ENCODE peak calls at places on chromosomes 13 and 19, in eight cellular contexts. X is glutamatergic neuron, T is GM20000, M is BE2C, U is choroid plexus epithelial cell, L is cardiac muscle cell, Z is fibroblast of pulmonary artery, B is cardiac fibroblast. O is an unnamed sample.

GRCh38 chr19:17341386-17341785 is 4.0 kb downstream of the GTPBP3 start:
- DNase-seq in X (no peak), T (no peak), M (no peak), U (no peak), L (no peak), Z (no peak), B (no peak), O (no peak)

GRCh38 chr13:89380101-89380500 is 1708.9 kb downstream of the SLITRK5 start:
- DNase-seq in X (no peak), T (no peak), M (no peak), U (peak), L (no peak), Z (no peak), B (no peak), O (no peak)

GRCh38 chr13:102316732-102317131 is 85.1 kb downstream of the FGF14 start:
- DNase-seq in X (no peak), T (no peak), M (no peak), U (no peak), L (no peak), Z (no peak), B (no peak), O (no peak)

GRCh38 chr19:34131100-34131499 is 41.2 kb upstream of the LSM14A start:
- DNase-seq in X (no peak), T (no peak), M (no peak), U (no peak), L (no peak), Z (no peak), B (no peak), O (no peak)

GRCh38 chr13:21338156-21338555 is 120.9 kb downstream of the ZDHHC20 start:
- DNase-seq in X (no peak), T (no peak), M (no peak), U (no peak), L (no peak), Z (no peak), B (no peak), O (no peak)

GRCh38 chr19:50570997-50571396 is 2.8 kb upstream of the LRRC4B start:
- DNase-seq in X (no peak), T (no peak), M (no peak), U (no peak), L (no peak), Z (no peak), B (no peak), O (no peak)

GRCh38 chr19:33411621-33412180 is 38.2 kb downstream of the CEBPG start:
- DNase-seq in X (no peak), T (no peak), M (no peak), U (no peak), L (no peak), Z (no peak), B (no peak), O (no peak)

GRCh38 chr13:24341439-24341838 is 32.1 kb downstream of the C1QTNF9 start:
- DNase-seq in X (no peak), T (no peak), M (no peak), U (no peak), L (no peak), Z (no peak), B (peak), O (no peak)

GRCh38 chr13:103250071-103250470 is 183.9 kb upstream of the SLC10A2 start:
- DNase-seq in X (no peak), T (no peak), M (no peak), U (no peak), L (no peak), Z (no peak), B (no peak), O (no peak)

GRCh38 chr13:23618341-23618740 is 48.1 kb downstream of the TNFRSF19 start:
- DNase-seq in X (no peak), T (no peak), M (no peak), U (peak), L (no peak), Z (peak), B (peak), O (no peak)

GRCh38 chr19:4571305-4571917 is 11.9 kb upstream of the SEMA6B start:
- DNase-seq in X (peak), T (no peak), M (peak), U (no peak), L (no peak), Z (no peak), B (peak), O (no peak)

GRCh38 chr19:11164879-11165406 is 9.4 kb upstream of the SPC24 start:
- DNase-seq in X (no peak), T (no peak), M (no peak), U (peak), L (no peak), Z (peak), B (peak), O (no peak)

GRCh38 chr13:42969558-42970172 is 22.4 kb downstream of the EPSTI1 start:
- DNase-seq in X (peak), T (peak), M (peak), U (peak), L (peak), Z (peak), B (peak), O (no peak)

GRCh38 chr19:29410974-29411615 is 114.7 kb upstream of the VSTM2B start:
- DNase-seq in X (no peak), T (no peak), M (no peak), U (no peak), L (no peak), Z (no peak), B (no peak), O (no peak)

GRCh38 chr13:19860884-19861655 is 2.4 kb downstream of the ZMYM5 start:
- DNase-seq in X (no peak), T (no peak), M (no peak), U (peak), L (no peak), Z (peak), B (peak), O (no peak)

GRCh38 chr19:8515317-8515716 is 1.4 kb upstream of the ZNF414 start:
- DNase-seq in X (no peak), T (no peak), M (no peak), U (peak), L (no peak), Z (no peak), B (no peak), O (no peak)

GRCh38 chr13:37617162-37617561 is 18.6 kb upstream of the POSTN start:
- DNase-seq in X (no peak), T (no peak), M (no peak), U (peak), L (peak), Z (peak), B (peak), O (no peak)

GRCh38 chr19:58022283-58022660 is 11.6 kb upstream of the ZSCAN1 start:
- DNase-seq in X (no peak), T (no peak), M (no peak), U (no peak), L (no peak), Z (no peak), B (no peak), O (no peak)

GRCh38 chr19:18284710-18285430 is 3.4 kb upstream of the JUND start:
- DNase-seq in X (no peak), T (peak), M (no peak), U (no peak), L (no peak), Z (no peak), B (no peak), O (no peak)

GRCh38 chr13:101325423-101325822 is 90.9 kb downstream of the NALCN start:
- DNase-seq in X (no peak), T (no peak), M (no peak), U (no peak), L (no peak), Z (no peak), B (no peak), O (no peak)

GRCh38 chr19:41000310-41000737 is 9.2 kb downstream of the CYP2B6 start:
- DNase-seq in X (no peak), T (no peak), M (no peak), U (peak), L (no peak), Z (peak), B (no peak), O (no peak)

GRCh38 chr13:35953537-35954206 is 177.5 kb downstream of the DCLK1 start:
- DNase-seq in X (peak), T (no peak), M (peak), U (peak), L (peak), Z (peak), B (peak), O (no peak)

GRCh38 chr19:51143486-51143885 is 1.4 kb downstream of the SIGLEC7 start:
- DNase-seq in X (no peak), T (no peak), M (no peak), U (no peak), L (no peak), Z (no peak), B (no peak), O (no peak)

GRCh38 chr13:31756346-31756745 is 17.0 kb downstream of the RXFP2 start:
- DNase-seq in X (no peak), T (no peak), M (no peak), U (peak), L (no peak), Z (peak), B (peak), O (no peak)

GRCh38 chr13:49436890-49437289 is 7.0 kb downstream of the CAB39L start:
- DNase-seq in X (no peak), T (no peak), M (peak), U (peak), L (peak), Z (peak), B (peak), O (no peak)
- TF ChIP-seq CTCF in X (no peak), T (no peak), M (peak), U (peak), L (no peak), Z (no peak), B (no peak), O (no peak)

DNA sequence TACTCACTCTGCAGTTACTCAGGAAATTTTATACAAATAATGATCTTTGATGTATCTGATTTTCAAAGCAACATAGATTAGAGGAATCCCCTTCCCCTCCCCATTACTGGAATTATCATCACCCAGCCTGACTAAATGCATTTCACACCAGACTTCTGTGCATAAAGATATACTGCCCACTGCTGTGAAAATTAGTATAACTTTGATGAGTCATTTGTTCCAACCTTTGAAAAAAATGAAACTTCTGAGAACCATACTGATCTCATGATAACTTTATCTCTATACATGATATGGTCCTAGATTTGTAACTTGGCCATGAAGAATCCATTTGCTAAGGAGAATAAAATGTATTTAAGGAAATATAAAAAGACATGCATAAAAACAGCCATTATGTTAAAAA is 63.9 kb downstream of the GPC6 start:
- DNase-seq in X (no peak), T (no peak), M (no peak), U (peak), L (no peak), Z (peak), B (peak), O (no peak)
- TF ChIP-seq CTCF in X (no peak), T (no peak), M (no peak), U (peak), L (no peak), Z (no peak), B (no peak), O (no peak)

DNA sequence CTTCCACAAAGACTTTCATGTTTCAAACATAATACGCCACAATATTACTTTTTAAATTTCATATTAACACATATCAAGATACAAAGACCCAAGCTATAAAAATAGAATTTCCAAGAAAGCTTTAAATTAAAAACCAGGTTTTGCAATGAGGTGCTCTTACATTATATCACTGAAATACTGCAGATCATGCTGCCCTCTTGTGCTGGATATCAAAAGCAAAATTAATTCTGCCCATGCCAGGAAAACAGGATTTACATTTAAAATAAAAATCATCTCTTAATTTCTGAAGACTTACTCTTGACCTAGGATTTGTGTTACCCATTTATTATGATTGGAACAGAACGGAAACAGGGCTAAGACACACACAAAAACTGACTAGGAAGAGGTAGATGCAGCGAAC is 145.0 kb downstream of the ABCC4 start:
- DNase-seq in X (no peak), T (no peak), M (no peak), U (peak), L (no peak), Z (peak), B (peak), O (no peak)
- TF ChIP-seq CTCF in X (no peak), T (no peak), M (peak), U (peak), L (peak), Z (peak), B (peak), O (peak)

GRCh38 chr19:2266183-2266993 is 10.2 kb upstream of the JSRP1 start:
- DNase-seq in X (no peak), T (peak), M (peak), U (peak), L (no peak), Z (peak), B (peak), O (no peak)

GRCh38 chr19:2255982-2256685 is at the start of gene JSRP1:
- DNase-seq in X (peak), T (peak), M (peak), U (no peak), L (no peak), Z (no peak), B (no peak), O (no peak)

GRCh38 chr19:2260341-2260751 is 4.1 kb upstream of the JSRP1 start:
- DNase-seq in X (no peak), T (no peak), M (no peak), U (no peak), L (no peak), Z (no peak), B (no peak), O (no peak)

GRCh38 chr19:2259331-2259730 is 3.1 kb upstream of the JSRP1 start:
- DNase-seq in X (no peak), T (no peak), M (no peak), U (no peak), L (no peak), Z (no peak), B (no peak), O (no peak)

DNA sequence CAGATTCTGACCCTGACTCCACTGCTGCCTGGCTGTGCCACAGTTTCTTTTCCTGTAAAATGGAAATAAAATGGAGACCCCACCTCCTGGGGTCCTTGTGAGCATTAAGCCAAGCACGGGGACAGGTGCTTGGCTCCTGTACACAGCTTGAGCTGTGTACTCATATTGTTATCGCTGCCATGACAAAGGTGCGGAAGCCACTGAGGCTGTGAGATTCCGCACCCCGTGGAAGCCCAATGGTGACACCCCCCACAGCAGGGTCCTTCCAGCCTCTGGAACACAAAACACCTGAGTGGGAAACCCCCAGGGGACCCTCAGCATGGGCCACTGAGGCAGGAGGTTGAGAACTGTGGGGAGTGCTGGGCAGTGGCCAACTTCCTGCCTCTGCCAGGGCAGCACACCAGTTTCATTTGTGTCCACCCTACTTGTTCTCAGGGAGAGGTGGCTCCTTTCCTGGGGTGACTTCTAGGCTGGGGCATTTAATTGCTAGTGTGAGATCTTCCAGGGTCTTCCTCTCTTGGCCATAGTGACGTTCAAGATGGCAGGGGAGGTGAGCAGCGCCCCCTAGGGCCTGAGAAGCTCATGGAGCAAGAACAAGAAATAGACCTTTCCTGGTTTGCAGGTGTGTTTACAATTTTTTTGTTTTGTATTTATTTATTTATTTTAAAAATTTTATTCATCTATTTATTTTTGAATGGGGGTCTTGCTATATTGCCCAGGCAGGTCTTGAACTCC is 5.4 kb upstream of the JSRP1 start:
- DNase-seq in X (peak), T (no peak), M (peak), U (peak), L (peak), Z (peak), B (peak), O (no peak)
- TF ChIP-seq CTCF in X (peak), T (peak), M (peak), U (peak), L (peak), Z (peak), B (peak), O (no peak)

GRCh38 chr19:1057185-1057857 is 9.6 kb upstream of the ARHGAP45 start:
- DNase-seq in X (no peak), T (peak), M (no peak), U (peak), L (peak), Z (peak), B (peak), O (no peak)
- TF ChIP-seq CTCF in X (no peak), T (peak), M (peak), U (no peak), L (no peak), Z (no peak), B (no peak), O (no peak)

GRCh38 chr13:64527561-64527960 is 2702.6 kb downstream of the PCDH9 start:
- DNase-seq in X (no peak), T (no peak), M (no peak), U (no peak), L (no peak), Z (no peak), B (no peak), O (no peak)

GRCh38 chr13:64534302-64534701 is 2695.8 kb downstream of the PCDH9 start:
- DNase-seq in X (no peak), T (no peak), M (no peak), U (no peak), L (no peak), Z (no peak), B (no peak), O (no peak)

GRCh38 chr13:64529874-64530485 is 2700.2 kb downstream of the PCDH9 start:
- DNase-seq in X (peak), T (peak), M (peak), U (peak), L (peak), Z (peak), B (peak), O (no peak)

GRCh38 chr13:64525687-64526086 is 2704.4 kb downstream of the PCDH9 start:
- DNase-seq in X (no peak), T (no peak), M (no peak), U (no peak), L (no peak), Z (no peak), B (no peak), O (no peak)

GRCh38 chr13:64531400-64531799 is 2698.7 kb downstream of the PCDH9 start:
- DNase-seq in X (no peak), T (no peak), M (no peak), U (no peak), L (no peak), Z (no peak), B (no peak), O (no peak)
- TF ChIP-seq CTCF in X (no peak), T (no peak), M (no peak), U (no peak), L (no peak), Z (no peak), B (no peak), O (no peak)

O was measured in esophagus squamous epithelium.